ENCODE peak calls at places on chromosomes 13 and 19, in six cellular contexts. K is lower lobe of right lung, U is GM12864, I is upper lobe of left lung, E is thoracic aorta, R is AG04449. X is an unnamed sample.

GRCh38 chr13:106446011-106446410 is 89.5 kb downstream of the EFNB2 start:
- DNase-seq in K (no peak), U (no peak), I (no peak), E (no peak), R (no peak), X (peak; percentile 16)

GRCh38 chr19:5296021-5296420 is 44.6 kb downstream of the PTPRS start:
- DNase-seq in K (no peak), U (no peak), I (no peak), E (no peak), R (no peak), X (no peak)

GRCh38 chr19:5113633-5114586 is 145.0 kb downstream of the KDM4B start:
- DNase-seq in K (no peak), U (no peak), I (peak; percentile 79), E (no peak), R (no peak), X (no peak)

GRCh38 chr19:1104452-1105216 is 840 bp downstream of the GPX4 start:
- DNase-seq in K (peak; percentile 88), U (no peak), I (peak; percentile 96), E (no peak), R (no peak), X (no peak)

GRCh38 chr19:44113784-44114390 is 688 bp downstream of the ZNF225 start:
- DNase-seq in K (no peak), U (no peak), I (no peak), E (no peak), R (no peak), X (no peak)

GRCh38 chr19:57171551-57172081 is 4.3 kb upstream of the DUXA start:
- DNase-seq in K (peak; percentile 49), U (no peak), I (peak; percentile 84), E (no peak), R (no peak), X (no peak)

GRCh38 chr19:30324982-30325381 is 47.2 kb upstream of the ZNF536 start:
- DNase-seq in K (no peak), U (no peak), I (no peak), E (no peak), R (no peak), X (no peak)

GRCh38 chr19:5665781-5666513 is 14.4 kb downstream of the MICOS13 start:
- DNase-seq in K (peak; percentile 7), U (no peak), I (no peak), E (no peak), R (peak; percentile 34), X (peak; percentile 51)

GRCh38 chr13:25973576-25973975 is 78.2 kb downstream of the SHISA2 start:
- DNase-seq in K (no peak), U (no peak), I (no peak), E (no peak), R (no peak), X (no peak)

GRCh38 chr19:49165865-49166301 is 8.3 kb downstream of the TRPM4 start:
- DNase-seq in K (no peak), U (no peak), I (peak; percentile 77), E (no peak), R (no peak), X (no peak)

GRCh38 chr13:113418722-113419049 is 34.6 kb downstream of the ADPRHL1 start:
- DNase-seq in K (no peak), U (no peak), I (no peak), E (no peak), R (no peak), X (no peak)

GRCh38 chr19:46830864-46831263 is 19.8 kb downstream of the AP2S1 start:
- DNase-seq in K (no peak), U (no peak), I (no peak), E (no peak), R (no peak), X (no peak)

GRCh38 chr13:75405976-75406703 is 75.8 kb downstream of the TBC1D4 start:
- DNase-seq in K (no peak), U (no peak), I (no peak), E (no peak), R (no peak), X (peak; percentile 70)

GRCh38 chr19:33376423-33376822 is 2.9 kb downstream of the CEBPG start:
- DNase-seq in K (no peak), U (no peak), I (no peak), E (peak; percentile 66), R (peak; percentile 38), X (peak; percentile 72)

GRCh38 chr13:38213307-38213706 is 136.3 kb upstream of the UFM1 start:
- DNase-seq in K (no peak), U (no peak), I (no peak), E (no peak), R (no peak), X (peak; percentile 66)

GRCh38 chr19:53947624-53948023 is 15.1 kb upstream of the CACNG8 start:
- DNase-seq in K (no peak), U (no peak), I (no peak), E (no peak), R (no peak), X (no peak)

GRCh38 chr19:35029737-35030256 is 473 bp upstream of the SCN1B start:
- DNase-seq in K (no peak), U (no peak), I (no peak), E (no peak), R (no peak), X (no peak)

GRCh38 chr13:73465629-73465974 is 406.8 kb downstream of the KLF5 start:
- DNase-seq in K (no peak), U (no peak), I (no peak), E (no peak), R (no peak), X (peak; percentile 16)

DNA sequence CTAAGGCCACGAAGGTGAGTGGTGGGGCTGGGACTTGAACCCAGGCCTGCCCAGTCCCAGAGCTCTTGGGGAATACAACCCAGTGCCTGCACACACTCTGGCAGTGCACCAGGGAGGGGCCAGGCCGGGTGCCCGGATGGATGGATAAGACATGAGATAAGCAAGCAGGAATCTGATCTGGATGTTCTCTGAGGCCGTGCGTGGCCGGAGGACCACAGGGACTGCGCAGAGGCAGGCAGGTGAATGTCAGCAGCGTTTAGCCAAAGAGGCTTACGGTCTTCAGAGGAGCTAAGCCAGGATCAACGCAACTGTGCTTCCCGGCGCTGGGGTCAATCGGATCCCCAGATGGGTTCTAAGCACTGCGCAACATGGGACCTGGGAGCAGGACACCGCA is 1.5 kb downstream of the ZNF787 start:
- DNase-seq in K (no peak), U (no peak), I (no peak), E (no peak), R (peak; percentile 29), X (no peak)
- H3K4me3 ChIP-seq in K (peak overlapping the region; percentile 78), U (peak overlapping the region; percentile 80), I (peak overlapping the region; percentile 94), E (peak overlapping the region; percentile 92), R (peak overlapping the region; percentile 75), X (peak overlapping the region; percentile 87)

DNA sequence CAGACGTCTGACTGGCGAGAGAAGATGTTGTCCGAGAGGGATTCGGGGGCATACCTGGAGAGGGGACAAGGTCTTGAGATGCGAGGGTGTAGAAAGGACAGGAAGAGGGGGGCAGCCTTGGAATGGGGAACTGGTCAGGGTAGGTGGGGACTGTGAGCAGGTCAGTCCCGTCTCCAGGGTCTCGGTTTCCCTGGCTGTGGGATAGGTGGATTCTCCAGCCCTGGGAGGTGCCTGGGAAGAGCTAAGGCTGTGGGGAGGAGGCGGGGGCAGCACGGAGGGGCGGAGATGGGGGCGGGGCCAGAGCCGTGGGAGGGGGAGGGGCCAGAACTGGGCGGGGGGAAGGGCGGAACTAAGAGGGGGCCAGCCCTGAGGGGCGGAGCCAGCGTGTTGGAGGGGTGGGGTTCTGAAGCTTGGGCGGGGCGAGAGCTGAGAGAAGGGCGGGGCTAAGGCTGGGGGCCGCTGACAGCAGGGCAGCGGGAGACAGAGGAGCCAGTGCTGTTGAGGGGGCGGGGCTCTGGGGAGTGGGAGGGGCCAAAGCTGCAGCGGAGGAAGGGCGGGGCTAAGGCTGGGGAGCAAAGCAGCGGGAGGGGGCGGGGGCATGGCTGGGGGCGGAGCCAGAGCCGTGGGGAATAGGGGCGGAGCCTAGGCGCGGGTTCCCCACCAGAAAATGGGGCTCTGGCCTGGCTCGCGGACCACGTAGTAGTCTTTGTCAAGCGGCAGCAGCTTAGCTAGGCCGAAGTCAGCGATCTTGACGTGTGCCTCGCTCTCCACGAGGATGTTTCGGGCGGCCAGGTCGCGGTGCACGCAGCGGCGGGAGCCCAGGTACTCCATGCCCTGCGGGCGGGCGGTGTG is 9.5 kb upstream of the INSL3 start:
- DNase-seq in K (peak; percentile 56), U (no peak), I (peak; percentile 83), E (no peak), R (no peak), X (peak; percentile 35)
- H3K4me3 ChIP-seq in K (peak overlapping the region; percentile 19), U (no peak overlapping the region), I (no peak overlapping the region), E (no peak overlapping the region), R (peak overlapping the region; percentile 48), X (peak overlapping the region; percentile 37)

DNA sequence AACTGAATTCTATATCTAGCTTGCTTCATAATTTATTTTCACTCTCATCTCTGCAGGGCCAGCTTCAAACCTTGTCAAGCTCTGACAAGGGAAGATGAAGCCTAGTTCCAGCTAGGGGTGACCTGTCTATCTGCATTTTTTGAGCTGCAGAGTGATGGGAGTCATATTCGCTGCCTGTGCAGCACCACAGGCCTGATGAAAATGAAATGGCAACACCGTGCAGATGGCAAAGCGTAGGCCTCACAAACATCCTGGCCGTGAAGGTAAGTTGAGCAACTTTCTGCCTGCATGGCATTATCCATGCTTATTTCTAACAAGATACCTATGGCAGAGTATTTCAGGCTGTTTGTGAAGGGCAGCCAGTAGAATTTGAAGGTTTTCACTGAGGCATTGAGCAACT is 86.4 kb upstream of the C1QTNF9B start:
- DNase-seq in K (no peak), U (no peak), I (no peak), E (no peak), R (no peak), X (no peak)
- H3K4me3 ChIP-seq in K (no peak overlapping the region), U (no peak overlapping the region), I (no peak overlapping the region), E (no peak overlapping the region), R (no peak overlapping the region), X (no peak overlapping the region)

GRCh38 chr19:42322305-42322704 is 3.1 kb upstream of the MEGF8 start:
- DNase-seq in K (no peak), U (no peak), I (no peak), E (no peak), R (no peak), X (no peak)

GRCh38 chr19:42323852-42324654 is 1.4 kb upstream of the MEGF8 start:
- DNase-seq in K (no peak), U (no peak), I (peak; percentile 88), E (no peak), R (no peak), X (no peak)

GRCh38 chr19:42324655-42325307 is 654 bp upstream of the MEGF8 start:
- DNase-seq in K (no peak), U (no peak), I (peak; percentile 86), E (no peak), R (no peak), X (no peak)

GRCh38 chr19:42325308-42325895 is at the start of gene MEGF8:
- DNase-seq in K (peak; percentile 97), U (peak; percentile 97), I (peak; percentile 95), E (peak; percentile 91), R (peak; percentile 91), X (peak; percentile 96)

GRCh38 chr19:42323473-42323851 is 2.0 kb upstream of the MEGF8 start:
- DNase-seq in K (no peak), U (no peak), I (no peak), E (no peak), R (no peak), X (no peak)
- H3K4me3 ChIP-seq in K (no peak overlapping the region), U (no peak overlapping the region), I (no peak overlapping the region), E (no peak overlapping the region), R (no peak overlapping the region), X (no peak overlapping the region)

GRCh38 chr19:55212447-55212846 is 3.1 kb upstream of the PTPRH start:
- DNase-seq in K (no peak), U (no peak), I (no peak), E (no peak), R (no peak), X (no peak)
- H3K4me3 ChIP-seq in K (no peak overlapping the region), U (no peak overlapping the region), I (no peak overlapping the region), E (no peak overlapping the region), R (no peak overlapping the region), X (no peak overlapping the region)

GRCh38 chr19:36950335-36951119 is 34.4 kb downstream of the ZNF568 start:
- DNase-seq in K (no peak), U (no peak), I (no peak), E (no peak), R (no peak), X (no peak)
- H3K4me3 ChIP-seq in K (no peak overlapping the region), U (no peak overlapping the region), I (no peak overlapping the region), E (no peak overlapping the region), R (no peak overlapping the region), X (no peak overlapping the region)

X was measured in skeletal muscle cell.